ENCODE peak calls at places on chromosomes 4 and X, in six cellular contexts. G is stomach, W is tibial nerve, L is uterus, F is adrenal gland, U is gastrocnemius medialis. N is an unnamed sample.

GRCh38 chr4:69787879-69788278 is 27.5 kb upstream of the SULT1B1 start:
- DNase-seq in U (no peak), F (no peak), G (no peak), W (no peak), L (no peak), N (no peak)

GRCh38 chr4:76955187-76955586 is 5.6 kb downstream of the SEPTIN11 start:
- DNase-seq in U (no peak), W (no peak), L (no peak), G (no peak), F (no peak), N (no peak)

GRCh38 chr4:41216294-41217019 is 2.1 kb upstream of the APBB2 start:
- DNase-seq in F (peak; percentile 79), W (peak; percentile 40), U (peak; percentile 42), L (peak; percentile 80), G (peak; percentile 87), N (peak; percentile 83)

GRCh38 chr4:13599159-13599558 is 28.4 kb downstream of the BOD1L1 start:
- DNase-seq in F (no peak), G (no peak), L (no peak), W (no peak), U (no peak), N (no peak)

GRCh38 chr4:34105311-34105710 is 2139.0 kb downstream of the ARAP2 start:
- DNase-seq in U (no peak), G (no peak), F (no peak), W (no peak), L (no peak), N (no peak)

GRCh38 chrX:129599499-129599898 is 55.3 kb downstream of the APLN start:
- DNase-seq in G (no peak), L (no peak), U (no peak), F (no peak), W (no peak), N (no peak)

GRCh38 chrX:69285881-69286545 is 120.8 kb upstream of the PJA1 start:
- DNase-seq in L (peak; percentile 86), G (peak; percentile 67), U (no peak), W (peak; percentile 63), F (peak; percentile 33), N (peak; percentile 73)

GRCh38 chrX:131650637-131651410 is 107.0 kb downstream of the OR13H1 start:
- DNase-seq in G (no peak), W (no peak), F (no peak), L (no peak), U (no peak), N (no peak)

GRCh38 chrX:9942086-9942485 is 25.1 kb upstream of the CLDN34 start:
- DNase-seq in U (no peak), W (no peak), L (no peak), G (no peak), F (no peak), N (no peak)

GRCh38 chrX:35380808-35381700 is 417.1 kb upstream of the MAGEB16 start:
- DNase-seq in F (no peak), U (no peak), W (no peak), L (no peak), G (no peak), N (peak; percentile 17)

GRCh38 chrX:10360121-10360520 is 203.3 kb downstream of the CLCN4 start:
- DNase-seq in U (no peak), F (no peak), W (peak; percentile 4), L (no peak), G (no peak), N (peak; percentile 16)

GRCh38 chr4:44679060-44679459 is 840 bp downstream of the GUF1 start:
- DNase-seq in G (no peak), W (no peak), L (no peak), U (no peak), F (no peak), N (no peak)

GRCh38 chrX:99703467-99703866 is 706.6 kb downstream of the PCDH19 start:
- DNase-seq in U (no peak), W (no peak), L (no peak), F (no peak), G (no peak), N (no peak)

GRCh38 chr4:5036239-5036638 is 15.0 kb upstream of the STK32B start:
- DNase-seq in U (no peak), L (no peak), G (no peak), W (no peak), F (no peak), N (no peak)

GRCh38 chr4:3045500-3045850 is 28.9 kb downstream of the HTT-AS start:
- DNase-seq in U (no peak), W (no peak), G (peak; percentile 56), L (no peak), F (peak; percentile 72), N (no peak)

GRCh38 chr4:73034896-73035295 is 34.6 kb downstream of the COX18 start:
- DNase-seq in F (no peak), G (no peak), L (no peak), U (no peak), W (no peak), N (no peak)

GRCh38 chr4:38993683-38994082 is 38.5 kb downstream of the TMEM156 start:
- DNase-seq in F (no peak), L (no peak), G (no peak), U (no peak), W (no peak), N (no peak)

GRCh38 chr4:136796953-136797352 is 735.3 kb downstream of the PCDH18 start:
- DNase-seq in L (no peak), F (no peak), U (no peak), G (no peak), W (no peak), N (no peak)

GRCh38 chr4:154366956-154367355 is 124.6 kb downstream of the DCHS2 start:
- DNase-seq in G (no peak), U (no peak), W (no peak), F (no peak), L (no peak), N (no peak)

GRCh38 chrX:2989565-2989964 is 16.8 kb upstream of the ARSH start:
- DNase-seq in G (no peak), F (no peak), L (no peak), U (no peak), W (no peak), N (no peak)

GRCh38 chr4:187128971-187129370 is 405.3 kb upstream of the FAT1 start:
- DNase-seq in F (no peak), U (no peak), W (no peak), G (no peak), L (no peak), N (no peak)

GRCh38 chrX:72312311-72312940 is 6.7 kb upstream of the CITED1 start:
- DNase-seq in L (no peak), G (no peak), F (no peak), W (no peak), U (no peak), N (no peak)

GRCh38 chrX:15790766-15791380 is 589 bp downstream of the ZRSR2 start:
- DNase-seq in F (no peak), U (no peak), G (peak; percentile 26), L (no peak), W (no peak), N (no peak)

GRCh38 chr4:81314196-81314896 is 99.3 kb upstream of the PRKG2 start:
- DNase-seq in U (no peak), W (no peak), F (no peak), L (no peak), G (peak; percentile 83), N (no peak)

GRCh38 chr4:948101-948935 is 16.1 kb downstream of the TMEM175 start:
- DNase-seq in F (peak; percentile 80), W (no peak), L (peak; percentile 13), U (no peak), G (peak; percentile 47), N (no peak)

GRCh38 chrX:13719192-13719856 is 15.1 kb downstream of the TRAPPC2 start:
- DNase-seq in W (no peak), G (no peak), L (no peak), U (no peak), F (no peak), N (no peak)

GRCh38 chr4:57055873-57056272 is 54.3 kb downstream of the IGFBP7 start:
- DNase-seq in W (no peak), G (no peak), U (no peak), F (no peak), L (no peak), N (no peak)

GRCh38 chr4:144595681-144596080 is 50.3 kb upstream of the HHIP start:
- DNase-seq in W (no peak), G (no peak), L (no peak), F (no peak), U (no peak), N (no peak)

GRCh38 chr4:144599621-144600020 is 46.3 kb upstream of the HHIP start:
- DNase-seq in L (no peak), F (no peak), W (no peak), U (no peak), G (no peak), N (no peak)

GRCh38 chr4:144594471-144594986 is 51.4 kb upstream of the HHIP start:
- DNase-seq in U (no peak), L (no peak), G (no peak), W (no peak), F (no peak), N (no peak)

GRCh38 chr4:144592264-144592663 is 53.7 kb upstream of the HHIP start:
- DNase-seq in F (no peak), U (no peak), G (no peak), W (no peak), L (no peak), N (no peak)

GRCh38 chr4:144597171-144597570 is 48.8 kb upstream of the HHIP start:
- DNase-seq in L (no peak), W (no peak), U (no peak), G (no peak), F (no peak), N (no peak)
- TF ChIP-seq CTCF in L (no peak), W (no peak), U (no peak), G (no peak), F (no peak), N (no peak)

DNA sequence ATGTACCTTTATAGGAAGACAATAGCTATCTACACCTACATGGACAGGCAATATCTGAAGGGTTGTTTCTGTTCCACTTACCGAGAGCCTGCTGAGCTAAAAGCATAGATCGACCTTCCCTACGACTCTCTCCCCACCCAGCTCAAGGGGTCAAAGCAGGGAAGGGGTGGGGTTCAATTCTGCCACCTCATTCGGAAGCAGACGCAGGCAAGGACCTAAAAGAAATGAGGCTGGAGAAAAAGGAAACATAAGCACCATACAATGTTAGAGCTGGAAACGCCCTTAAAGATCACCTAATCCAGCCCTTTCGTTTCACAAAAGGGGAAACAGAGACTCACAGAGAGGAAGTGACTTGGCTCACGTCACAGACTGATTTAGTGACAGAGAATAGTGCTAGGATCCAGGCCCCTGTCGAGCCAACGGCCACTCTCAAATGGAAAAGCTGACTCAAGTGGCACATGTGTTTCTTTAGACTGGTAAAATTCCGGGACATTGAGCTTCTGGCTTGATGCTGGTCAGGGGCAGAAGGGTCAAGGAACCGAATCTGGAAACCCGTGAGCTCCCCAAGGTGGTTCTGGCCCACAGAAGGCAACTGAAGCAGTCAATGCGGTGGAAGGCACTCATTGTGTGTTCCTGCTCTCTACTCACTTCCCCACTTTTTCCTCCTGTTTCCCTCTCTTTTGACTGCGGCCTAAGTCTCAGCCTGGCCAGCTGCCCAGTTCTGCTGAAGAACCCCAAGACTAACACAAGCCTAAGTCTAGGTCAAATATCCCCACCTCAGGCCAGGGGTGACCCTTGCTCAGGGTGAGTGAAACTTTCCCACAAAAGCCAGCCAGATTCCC is 7.5 kb downstream of the SEPTIN6 start:
- DNase-seq in G (no peak), F (peak; percentile 81), U (no peak), L (peak; percentile 57), W (peak; percentile 27), N (no peak)
- TF ChIP-seq POLR2A in G (no peak), F (no peak), U (no peak), L (no peak), W (no peak), N (no peak)

GRCh38 chrX:110001702-110002299 is 1.1 kb upstream of the TMEM164 start:
- DNase-seq in U (no peak), G (no peak), F (no peak), L (no peak), W (no peak), N (no peak)
- H3K4me3 ChIP-seq in U (peak overlapping the region; percentile 54), G (peak overlapping the region; percentile 70), F (no peak overlapping the region), L (peak overlapping the region; percentile 51), W (peak overlapping the region; percentile 49), N (peak overlapping the region; percentile 64)

GRCh38 chrX:133658244-133658911 is 243.1 kb upstream of the GPC4 start:
- DNase-seq in L (no peak), U (no peak), G (no peak), W (no peak), F (no peak), N (no peak)
- TF ChIP-seq CTCF in L (no peak), U (no peak), G (no peak), W (no peak), F (no peak), N (no peak)

N was measured in testis.